ENCODE peak calls at places on chromosomes 13 and 19, in five cellular contexts. R is H1, N is HepG2, M is K562, Q is GM12878. V is an unnamed sample.

GRCh38 chr19:54335979-54336892 is 2.7 kb downstream of the LILRA4 start:
- DNase-seq in R (no peak), N (no peak), M (no peak), Q (no peak), V (no peak)

GRCh38 chr19:53865918-53866696 is 1.6 kb upstream of the MYADM start:
- DNase-seq in R (peak; percentile 83), N (peak; percentile 68), M (peak; percentile 41), Q (no peak), V (peak; percentile 74)

GRCh38 chr13:93480553-93481106 is 254.0 kb downstream of the GPC6 start:
- DNase-seq in R (no peak), N (peak; percentile 28), M (no peak), Q (no peak), V (no peak)

GRCh38 chr19:35717665-35718344 is at the start of gene KMT2B:
- DNase-seq in R (peak; percentile 94), N (no peak), M (peak; percentile 96), Q (no peak), V (peak; percentile 97)

GRCh38 chr19:33726756-33727155 is 69.9 kb upstream of the KCTD15 start:
- DNase-seq in R (no peak), N (no peak), M (no peak), Q (no peak), V (no peak)

GRCh38 chr19:40612831-40613668 is 11.9 kb downstream of the LTBP4 start:
- DNase-seq in R (peak; percentile 99), N (no peak), M (peak; percentile 84), Q (no peak), V (peak; percentile 94)

GRCh38 chr13:38687246-38688229 is 661 bp downstream of the FREM2 start:
- DNase-seq in R (peak; percentile 72), N (no peak), M (no peak), Q (no peak), V (peak; percentile 60)

GRCh38 chr19:51690359-51691121 is 2.6 kb upstream of the SPACA6 start:
- DNase-seq in R (peak; percentile 84), N (no peak), M (peak; percentile 94), Q (no peak), V (peak; percentile 76)

GRCh38 chr19:3613765-3614661 is 7.3 kb upstream of the TBXA2R start:
- DNase-seq in R (no peak), N (no peak), M (no peak), Q (no peak), V (no peak)

GRCh38 chr19:56838930-56839664 is 1.4 kb downstream of the PEG3 start:
- DNase-seq in R (no peak), N (peak; percentile 97), M (no peak), Q (no peak), V (no peak)

GRCh38 chr19:30648321-30648720 is 276.1 kb downstream of the ZNF536 start:
- DNase-seq in R (no peak), N (no peak), M (no peak), Q (no peak), V (no peak)

GRCh38 chr19:17778621-17779280 is 16.2 kb upstream of the B3GNT3 start:
- DNase-seq in R (no peak), N (no peak), M (no peak), Q (no peak), V (peak; percentile 54)

GRCh38 chr19:10155834-10156233 is 36.1 kb upstream of the EIF3G start:
- DNase-seq in R (no peak), N (no peak), M (no peak), Q (no peak), V (no peak)

GRCh38 chr19:41563847-41564514 is 12.0 kb upstream of the CEACAM21 start:
- DNase-seq in R (no peak), N (no peak), M (no peak), Q (no peak), V (peak; percentile 48)

GRCh38 chr13:40064154-40064713 is 408.8 kb downstream of the COG6 start:
- DNase-seq in R (no peak), N (peak; percentile 65), M (no peak), Q (no peak), V (no peak)

GRCh38 chr19:19597809-19598306 is 20.6 kb downstream of the PBX4 start:
- DNase-seq in R (no peak), N (peak; percentile 27), M (peak; percentile 52), Q (peak; percentile 99), V (no peak)

GRCh38 chr13:111121421-111121820 is 6.3 kb downstream of the ARHGEF7 start:
- DNase-seq in R (peak; percentile 40), N (no peak), M (no peak), Q (no peak), V (no peak)

GRCh38 chr19:14031719-14032480 is at the start of gene IL27RA:
- DNase-seq in R (peak; percentile 84), N (peak; percentile 46), M (peak; percentile 88), Q (peak; percentile 40), V (peak; percentile 80)

GRCh38 chr19:11986754-11987153 is 21.9 kb downstream of the ZNF763 start:
- DNase-seq in R (no peak), N (no peak), M (no peak), Q (no peak), V (no peak)

GRCh38 chr13:29901714-29902631 is 51.6 kb upstream of the UBL3 start:
- DNase-seq in R (no peak), N (no peak), M (peak; percentile 14), Q (no peak), V (no peak)

GRCh38 chr19:44662686-44663085 is 8.6 kb upstream of the CEACAM19 start:
- DNase-seq in R (no peak), N (no peak), M (no peak), Q (no peak), V (no peak)

GRCh38 chr13:25468330-25469178 is 96.8 kb downstream of the ATP8A2 start:
- DNase-seq in R (peak; percentile 82), N (no peak), M (peak; percentile 71), Q (no peak), V (peak; percentile 74)

GRCh38 chr19:11345122-11345752 is 831 bp downstream of the TMEM205 start:
- DNase-seq in R (no peak), N (no peak), M (no peak), Q (no peak), V (no peak)

GRCh38 chr13:84870190-84870589 is 929.0 kb downstream of the SLITRK6 start:
- DNase-seq in R (no peak), N (peak; percentile 2), M (no peak), Q (no peak), V (peak; percentile 25)

GRCh38 chr13:98389319-98389718 is 187.6 kb downstream of the STK24 start:
- DNase-seq in R (no peak), N (no peak), M (no peak), Q (no peak), V (no peak)

GRCh38 chr19:55251296-55252081 is 7.3 kb downstream of the PPP6R1 start:
- DNase-seq in R (no peak), N (no peak), M (no peak), Q (no peak), V (no peak)

GRCh38 chr19:57078802-57079201 is 41.0 kb upstream of the USP29 start:
- DNase-seq in R (no peak), N (peak; percentile 35), M (no peak), Q (no peak), V (no peak)

GRCh38 chr19:19642506-19643157 is 825 bp downstream of the GMIP start:
- DNase-seq in R (no peak), N (no peak), M (peak; percentile 16), Q (no peak), V (no peak)

GRCh38 chr19:35019144-35019543 is 11.1 kb upstream of the SCN1B start:
- DNase-seq in R (no peak), N (no peak), M (no peak), Q (no peak), V (no peak)

DNA sequence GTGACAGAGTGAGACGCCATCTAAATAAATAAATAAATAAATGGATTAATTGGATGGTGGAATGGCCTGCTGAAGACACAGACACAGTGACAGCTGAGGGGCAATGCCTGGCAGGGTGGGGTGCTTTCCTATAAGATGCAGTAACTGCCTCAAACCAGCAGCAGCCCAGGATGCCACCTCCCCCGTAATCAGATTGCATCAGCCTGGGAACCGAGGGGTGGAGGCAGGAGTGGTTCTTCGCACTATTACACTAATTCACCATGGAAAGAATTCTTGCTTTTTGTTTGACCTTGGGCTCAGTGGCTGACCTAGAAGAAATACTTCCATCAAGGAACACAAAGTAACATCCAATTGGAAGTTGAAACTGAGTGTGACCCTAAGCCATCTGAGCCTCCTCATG is 31.6 kb upstream of the USP12 start:
- DNase-seq in R (no peak), N (no peak), M (no peak), Q (no peak), V (no peak)
- TF ChIP-seq ATF2 in R (no peak), N (no peak), M (no peak), Q (no peak), V (no peak)

DNA sequence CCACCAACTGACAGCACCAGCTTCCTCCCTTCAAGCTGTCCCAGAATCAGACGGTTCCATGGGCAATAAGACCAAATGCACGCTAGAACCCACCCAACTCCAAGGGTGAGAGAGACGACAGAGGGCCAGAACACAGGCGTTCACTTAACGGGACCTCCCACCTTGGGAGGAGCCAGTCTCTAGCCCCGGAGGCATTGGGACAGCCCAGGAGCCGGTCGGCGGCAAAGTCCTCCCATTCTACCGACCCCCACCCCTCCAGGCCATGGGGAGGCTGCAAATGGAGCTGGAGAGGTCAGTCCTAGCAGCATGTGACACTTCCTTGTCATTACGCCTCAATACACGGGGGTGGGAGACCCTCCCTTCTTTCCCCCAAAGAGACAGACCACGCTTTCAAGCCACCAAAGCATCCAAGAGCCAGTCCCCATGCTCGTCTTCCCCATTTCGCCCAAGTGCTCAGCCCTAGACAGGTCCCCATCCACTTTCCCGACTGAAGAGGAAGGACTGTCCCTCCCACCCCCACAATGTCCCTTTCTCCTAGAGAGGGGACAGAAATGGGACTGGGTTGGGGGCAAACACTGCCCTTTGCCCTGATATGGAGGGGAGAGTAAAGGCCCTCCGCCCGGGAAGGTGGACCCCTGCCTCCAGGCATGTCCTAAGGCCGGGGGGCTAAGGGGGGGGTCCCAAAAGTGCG is 967 bp downstream of the KHSRP start:
- DNase-seq in R (peak; percentile 53), N (peak; percentile 49), M (peak; percentile 76), Q (no peak), V (peak; percentile 59)
- TF ChIP-seq ATF2 in R (no peak), N (no peak), M (no peak), Q (no peak), V (no peak)

GRCh38 chr13:42924290-42924803 is 67.7 kb downstream of the EPSTI1 start:
- DNase-seq in R (no peak), N (no peak), M (no peak), Q (no peak), V (no peak)
- TF ChIP-seq ATF2 in R (no peak), N (no peak), M (no peak), Q (no peak), V (no peak)

GRCh38 chr19:16326401-16327130 is 1.9 kb downstream of the KLF2 start:
- DNase-seq in R (peak; percentile 81), N (no peak), M (no peak), Q (no peak), V (peak; percentile 60)
- TF ChIP-seq ATF2 in R (no peak), N (no peak), M (no peak), Q (no peak), V (no peak)

V was measured in WTC11.